ENCODE peak calls at places on chromosomes 13 and 19, in five cellular contexts. A is breast epithelium, H is testis, U is GM12891, W is heart left ventricle. N is an unnamed sample.

GRCh38 chr19:54100560-54100959 is at the start of gene OSCAR:
- DNase-seq in H (no peak), A (no peak), U (no peak), W (no peak), N (no peak)

GRCh38 chr19:6736917-6737283 is 480 bp downstream of the GPR108 start:
- DNase-seq in W (no peak), U (no peak), H (no peak), A (no peak), N (no peak)

GRCh38 chr13:44921931-44922758 is 67.1 kb downstream of the NUFIP1 start:
- DNase-seq in U (no peak), A (no peak), W (peak), H (peak), N (peak)

GRCh38 chr19:32691952-32692726 is 518 bp downstream of the NUDT19 start:
- DNase-seq in A (peak), H (peak), W (peak), U (peak), N (peak)

GRCh38 chr19:21483589-21484170 is 21.7 kb upstream of the ZNF429 start:
- DNase-seq in A (peak), U (peak), H (peak), W (peak), N (peak)

GRCh38 chr13:98938801-98939200 is 39.1 kb downstream of the DOCK9 start:
- DNase-seq in W (no peak), H (no peak), A (no peak), U (no peak), N (no peak)

GRCh38 chr19:39710333-39710890 is 6.1 kb downstream of the LGALS14 start:
- DNase-seq in H (no peak), W (no peak), U (no peak), A (no peak), N (no peak)

GRCh38 chr19:44580366-44580895 is 32.9 kb upstream of the IGSF23 start:
- DNase-seq in H (no peak), W (no peak), A (no peak), U (no peak), N (no peak)

GRCh38 chr19:40278361-40279045 is 6.6 kb downstream of the AKT2 start:
- DNase-seq in U (no peak), A (no peak), H (no peak), W (no peak), N (peak)

GRCh38 chr19:38596057-38596981 is 21.4 kb downstream of the MAP4K1 start:
- DNase-seq in U (no peak), A (no peak), H (peak), W (no peak), N (peak)

GRCh38 chr19:35162471-35163326 is 8.2 kb downstream of the FXYD5 start:
- DNase-seq in W (no peak), A (no peak), U (no peak), H (no peak), N (no peak)

GRCh38 chr19:44772969-44773368 is 4.7 kb upstream of the CBLC start:
- DNase-seq in A (no peak), W (no peak), H (no peak), U (no peak), N (no peak)

GRCh38 chr19:43470288-43470687 is 4.9 kb upstream of the LYPD3 start:
- DNase-seq in H (no peak), A (no peak), W (no peak), U (no peak), N (no peak)

GRCh38 chr19:43489979-43490599 is 14.5 kb downstream of the PHLDB3 start:
- DNase-seq in A (no peak), H (no peak), U (no peak), W (no peak), N (no peak)

GRCh38 chr13:84137292-84137691 is 255.0 kb upstream of the SLITRK1 start:
- DNase-seq in W (no peak), U (no peak), H (no peak), A (no peak), N (no peak)

GRCh38 chr13:102825921-102826706 is 19.7 kb upstream of the ERCC5 start:
- DNase-seq in U (no peak), A (no peak), H (no peak), W (no peak), N (no peak)

GRCh38 chr19:47272448-47273312 is 2.0 kb upstream of the INAFM1 start:
- DNase-seq in U (peak), A (no peak), W (peak), H (peak), N (peak)

GRCh38 chr19:38441660-38442348 is 8.3 kb downstream of the RYR1 start:
- DNase-seq in H (no peak), A (no peak), W (no peak), U (no peak), N (no peak)

GRCh38 chr19:6580313-6580712 is 10.6 kb downstream of the CD70 start:
- DNase-seq in H (no peak), W (no peak), U (no peak), A (no peak), N (no peak)

GRCh38 chr13:28355822-28356371 is 139.0 kb downstream of the FLT1 start:
- DNase-seq in A (no peak), U (no peak), W (no peak), H (no peak), N (no peak)

GRCh38 chr19:4581381-4582111 is 22.1 kb upstream of the SEMA6B start:
- DNase-seq in U (no peak), W (no peak), A (no peak), H (no peak), N (no peak)

GRCh38 chr13:30690282-30691188 is 44.8 kb upstream of the ALOX5AP start:
- DNase-seq in A (no peak), U (no peak), W (peak), H (peak), N (peak)

GRCh38 chr13:99677388-99677951 is 176.2 kb downstream of the TM9SF2 start:
- DNase-seq in A (no peak), W (no peak), U (no peak), H (no peak), N (no peak)

GRCh38 chr19:46493236-46494114 is 2.2 kb downstream of the PNMA8B start:
- DNase-seq in H (no peak), W (no peak), U (no peak), A (no peak), N (peak)

GRCh38 chr19:56170261-56170660 is 5.5 kb upstream of the GALP start:
- DNase-seq in W (peak), H (no peak), U (no peak), A (no peak), N (peak)

GRCh38 chr13:84400711-84401110 is 518.4 kb upstream of the SLITRK1 start:
- DNase-seq in W (no peak), U (no peak), H (no peak), A (no peak), N (no peak)

GRCh38 chr13:43815204-43815603 is 28.4 kb upstream of the ENOX1 start:
- DNase-seq in W (peak), H (peak), A (no peak), U (no peak), N (no peak)

GRCh38 chr19:34676697-34677385 is at the start of gene SCGB2B2:
- DNase-seq in A (no peak), U (peak), W (peak), H (no peak), N (peak)

GRCh38 chr19:10503002-10503789 is at the start of gene KEAP1:
- DNase-seq in W (no peak), A (no peak), U (peak), H (peak), N (peak)

GRCh38 chr19:38842439-38843174 is 7.2 kb downstream of the HNRNPL start:
- DNase-seq in A (no peak), W (no peak), H (no peak), U (no peak), N (no peak)

GRCh38 chr13:21872795-21873194 is 201.9 kb downstream of the FGF9 start:
- DNase-seq in U (no peak), A (no peak), W (no peak), H (no peak), N (no peak)

GRCh38 chr13:41257535-41257934 is 5.8 kb downstream of the MTRF1 start:
- DNase-seq in W (no peak), H (no peak), A (no peak), U (no peak), N (no peak)

GRCh38 chr13:41259875-41260501 is 3.4 kb downstream of the MTRF1 start:
- DNase-seq in W (no peak), H (no peak), A (no peak), U (no peak), N (no peak)

GRCh38 chr13:41268764-41269163 is 5.4 kb upstream of the MTRF1 start:
- DNase-seq in U (no peak), W (no peak), A (no peak), H (no peak), N (no peak)

GRCh38 chr13:41267106-41267505 is 3.7 kb upstream of the MTRF1 start:
- DNase-seq in A (no peak), U (no peak), W (no peak), H (no peak), N (no peak)

GRCh38 chr13:41263261-41263971 is at the start of gene MTRF1:
- DNase-seq in W (peak), U (peak), A (peak), H (peak), N (peak)
- TF ChIP-seq POLR2A in W (no peak), U (peak), A (no peak), H (no peak), N (no peak)

GRCh38 chr19:49590971-49591730 is at the start of gene PRR12:
- DNase-seq in W (peak), A (no peak), H (peak), U (peak), N (peak)
- TF ChIP-seq POLR2A in W (no peak), A (no peak), H (no peak), U (no peak), N (no peak)

DNA sequence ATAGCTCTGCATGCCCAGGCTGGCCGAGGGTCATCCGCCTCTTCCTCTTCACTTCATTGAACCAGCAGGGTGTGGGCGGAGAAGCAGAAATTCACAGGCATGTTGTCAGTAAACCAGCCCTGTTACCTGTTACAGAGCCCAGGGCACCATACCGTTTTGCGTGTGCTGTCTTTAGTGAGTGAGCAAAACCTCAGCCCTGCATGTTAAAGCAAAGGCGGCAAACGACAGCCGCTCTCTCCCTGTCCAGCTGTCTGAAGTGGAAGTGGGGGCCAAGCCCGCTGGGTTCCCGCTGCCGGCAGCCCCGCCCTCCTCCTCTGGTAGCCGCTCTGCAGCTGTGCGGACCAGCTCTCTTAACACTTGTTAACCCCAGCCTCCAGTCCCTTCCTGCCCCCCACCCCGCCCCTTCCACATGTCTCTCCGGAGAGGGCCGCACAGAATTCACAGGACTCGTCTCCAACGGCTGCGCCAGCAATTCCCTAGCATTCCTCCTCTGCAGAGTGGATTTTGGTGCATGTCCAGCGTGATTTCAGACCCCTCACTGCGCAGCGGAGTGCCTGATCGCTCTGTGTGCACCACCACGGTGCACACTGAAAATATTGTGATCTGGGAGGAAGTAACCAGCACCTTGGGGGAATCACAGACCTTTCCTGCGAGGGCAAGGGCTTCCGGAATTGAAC is 12.7 kb downstream of the KLHL26 start:
- DNase-seq in U (no peak), H (peak), W (peak), A (no peak), N (peak)
- TF ChIP-seq POLR2A in U (no peak), H (no peak), W (no peak), A (no peak), N (no peak)

GRCh38 chr19:24049537-24049936 is 37.5 kb upstream of the ZNF254 start:
- DNase-seq in H (no peak), A (no peak), W (no peak), U (no peak), N (no peak)
- TF ChIP-seq POLR2A in H (no peak), A (no peak), W (no peak), U (no peak), N (no peak)

GRCh38 chr13:72889496-72889895 is 107.6 kb downstream of the PIBF1 start:
- DNase-seq in U (no peak), A (no peak), H (no peak), W (no peak), N (no peak)
- TF ChIP-seq POLR2A in U (no peak), A (no peak), H (no peak), W (no peak), N (no peak)

DNA sequence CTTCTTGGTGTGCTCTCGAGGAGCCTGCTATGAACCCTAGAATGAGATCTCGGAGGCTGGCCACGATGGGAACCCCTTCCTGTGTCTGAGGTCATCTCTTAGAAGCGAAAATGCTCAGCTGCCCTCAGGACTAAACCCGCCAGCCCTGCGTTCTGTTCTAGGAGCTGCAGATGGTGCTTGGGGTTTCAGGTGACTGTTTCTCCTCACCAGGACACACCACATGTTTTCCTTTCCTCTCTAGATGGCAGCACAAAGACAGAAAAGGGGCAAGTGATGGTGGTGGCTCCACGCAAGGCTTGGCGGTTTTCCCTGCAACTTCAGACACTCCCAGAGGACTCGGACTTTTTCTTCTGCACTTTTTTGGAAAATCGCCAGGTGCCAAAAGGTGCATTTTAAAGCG is 60.1 kb downstream of the RNASEH2B start:
- DNase-seq in A (no peak), W (no peak), U (no peak), H (no peak), N (no peak)
- TF ChIP-seq POLR2A in A (no peak), W (no peak), U (no peak), H (no peak), N (no peak)

GRCh38 chr13:72727417-72728289 is at the start of the genes BORA and MZT1:
- DNase-seq in W (peak), A (peak), H (peak), U (peak), N (peak)
- TF ChIP-seq POLR2A in W (no peak), A (no peak), H (no peak), U (peak), N (no peak)